ENCODE peak calls at places on chromosomes 6 and 20, in seven cellular contexts. R is GM12878, X is HCT116, O is HepG2, F is H1, L is SK-N-SH, U is K562. J is an unnamed sample.

GRCh38 chr6:35363293-35363750 is 21.0 kb downstream of the PPARD start:
- DNase-seq in R (no peak), X (no peak), O (no peak), F (no peak), L (peak; percentile 68), U (peak; percentile 96), J (no peak)

GRCh38 chr6:105428342-105428957 is 25.6 kb upstream of the PREP start:
- DNase-seq in R (no peak), X (peak; percentile 33), O (peak; percentile 92), F (no peak), L (no peak), U (no peak), J (peak; percentile 20)

GRCh38 chr6:143536461-143536865 is 24.9 kb upstream of the FUCA2 start:
- DNase-seq in R (no peak), X (no peak), O (no peak), F (peak; percentile 75), L (no peak), U (no peak), J (peak; percentile 51)

GRCh38 chr6:12138377-12138776 is 126.3 kb downstream of the HIVEP1 start:
- DNase-seq in R (no peak), X (no peak), O (peak; percentile 16), F (no peak), L (no peak), U (no peak), J (no peak)

GRCh38 chr20:34948030-34948429 is 7.6 kb downstream of the GSS start:
- DNase-seq in R (no peak), X (no peak), O (no peak), F (no peak), L (no peak), U (no peak), J (no peak)

GRCh38 chr20:35226775-35227681 is 538 bp downstream of the MMP24 start:
- DNase-seq in R (no peak), X (no peak), O (peak; percentile 35), F (peak; percentile 89), L (peak; percentile 86), U (peak; percentile 69), J (peak; percentile 62)

GRCh38 chr6:166156942-166157341 is 10.7 kb downstream of the TBXT start:
- DNase-seq in R (no peak), X (peak; percentile 7), O (peak; percentile 6), F (no peak), L (no peak), U (no peak), J (peak; percentile 37)

GRCh38 chr20:36881888-36882287 is 6.0 kb downstream of the TLDC2 start:
- DNase-seq in R (no peak), X (no peak), O (no peak), F (no peak), L (no peak), U (peak; percentile 17), J (peak; percentile 67)

GRCh38 chr20:59697082-59697481 is 92.7 kb downstream of the PHACTR3 start:
- DNase-seq in R (no peak), X (no peak), O (no peak), F (no peak), L (no peak), U (no peak), J (no peak)

GRCh38 chr20:59698598-59698997 is 94.3 kb downstream of the PHACTR3 start:
- DNase-seq in R (no peak), X (no peak), O (no peak), F (no peak), L (no peak), U (no peak), J (no peak)

GRCh38 chr20:59703046-59703445 is 98.7 kb downstream of the PHACTR3 start:
- DNase-seq in R (no peak), X (no peak), O (no peak), F (no peak), L (no peak), U (no peak), J (no peak)

GRCh38 chr20:59705651-59706101 is 101.3 kb downstream of the PHACTR3 start:
- DNase-seq in R (no peak), X (no peak), O (no peak), F (no peak), L (no peak), U (no peak), J (no peak)

GRCh38 chr20:59701236-59701635 is 96.9 kb downstream of the PHACTR3 start:
- DNase-seq in R (no peak), X (no peak), O (no peak), F (no peak), L (no peak), U (no peak), J (no peak)
- TF ChIP-seq JUND in R (no peak), X (no peak), O (no peak), F (no peak), L (no peak), U (no peak), J (no peak)

GRCh38 chr20:20411841-20412240 is 43.9 kb downstream of the INSM1 start:
- DNase-seq in R (no peak), X (no peak), O (no peak), F (no peak), L (no peak), U (no peak), J (no peak)
- TF ChIP-seq JUND in R (no peak), X (no peak), O (no peak), F (no peak), L (no peak), U (no peak), J (no peak)

DNA sequence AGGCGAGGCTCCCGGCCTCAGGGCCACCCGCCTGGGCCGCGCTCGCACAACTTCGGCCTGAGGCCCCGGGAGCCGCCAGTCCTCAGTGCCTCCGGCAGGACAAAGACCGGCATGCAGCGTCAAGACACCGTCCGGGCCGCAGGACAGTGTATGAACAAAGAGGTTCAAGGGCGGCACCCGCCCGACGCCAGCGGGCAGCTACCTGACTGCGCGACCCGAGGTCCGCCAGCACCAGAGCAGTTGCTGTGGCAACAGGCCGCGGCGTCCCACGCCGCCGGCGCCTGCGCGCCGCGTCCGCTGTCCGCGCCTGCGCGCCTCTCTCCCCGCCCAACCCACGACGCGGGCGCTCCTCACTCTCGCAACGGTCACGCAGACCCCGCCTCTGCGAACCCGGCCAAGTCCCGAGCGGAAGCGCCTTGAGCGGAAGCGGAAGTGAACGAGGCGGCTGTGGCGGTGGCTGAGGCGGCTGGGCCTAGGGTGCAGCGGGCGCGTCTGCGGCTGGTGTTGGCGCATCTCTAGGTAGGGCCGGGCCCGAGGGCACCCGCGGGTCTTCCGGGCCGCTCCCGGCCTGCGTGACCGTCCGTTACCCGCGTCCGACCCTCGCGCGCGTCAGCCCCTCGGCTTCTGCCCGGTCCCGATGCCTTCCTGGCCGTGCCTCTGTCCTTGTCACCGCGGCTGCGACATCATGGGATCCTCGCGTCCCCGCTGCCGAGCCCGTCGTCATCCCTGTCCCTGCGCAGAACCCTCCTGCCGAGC is at the start of gene FAM120B:
- DNase-seq in R (peak; percentile 72), X (peak; percentile 86), O (peak; percentile 94), F (peak; percentile 82), L (peak; percentile 99), U (peak; percentile 98), J (peak; percentile 95)
- TF ChIP-seq JUND in R (no peak), X (no peak), O (peak; percentile 37), F (no peak), L (no peak), U (peak; percentile 22), J (no peak)

DNA sequence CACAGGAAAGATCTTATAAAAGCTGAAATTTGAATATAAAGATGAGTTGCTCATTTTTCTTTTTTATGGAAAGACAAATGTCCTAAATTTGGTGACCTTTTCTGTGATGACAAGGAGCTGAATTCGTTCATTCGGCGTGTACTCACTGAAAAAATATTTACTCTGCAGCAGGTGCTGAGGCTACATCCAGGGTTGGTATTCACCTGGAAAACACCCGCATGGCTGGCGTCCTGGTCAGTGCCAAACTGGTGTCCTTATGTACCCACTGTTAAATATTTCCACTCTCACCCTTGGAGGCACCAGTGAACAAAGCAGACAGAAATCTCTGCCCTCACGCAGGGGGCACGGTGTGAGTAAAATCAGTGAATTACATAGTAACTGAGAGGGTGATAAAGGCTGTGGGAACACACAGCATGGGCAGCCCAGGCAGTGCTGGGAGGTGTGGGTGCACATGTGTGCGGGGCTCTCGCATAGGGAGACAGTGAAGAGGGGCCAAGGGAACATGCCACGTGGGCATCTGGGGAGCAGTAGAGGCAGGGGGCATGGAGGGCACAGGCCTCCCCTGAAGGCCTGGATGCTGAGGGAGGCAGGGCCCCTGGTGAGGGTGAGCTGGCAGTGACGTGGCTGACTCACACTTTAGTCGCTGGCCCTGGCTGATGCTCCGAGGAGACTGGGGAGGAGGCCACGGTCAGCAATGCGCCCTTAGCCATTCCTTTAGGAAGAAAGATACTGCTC is 89.7 kb downstream of the INSM1 start:
- DNase-seq in R (no peak), X (no peak), O (no peak), F (no peak), L (no peak), U (no peak), J (peak; percentile 61)
- TF ChIP-seq JUND in R (no peak), X (no peak), O (no peak), F (no peak), L (no peak), U (no peak), J (no peak)

GRCh38 chr6:132256457-132256856 is 144.8 kb downstream of the MOXD1 start:
- DNase-seq in R (no peak), X (no peak), O (no peak), F (no peak), L (no peak), U (no peak), J (no peak)

GRCh38 chr6:132261354-132261753 is 139.9 kb downstream of the MOXD1 start:
- DNase-seq in R (no peak), X (no peak), O (no peak), F (no peak), L (no peak), U (no peak), J (no peak)

GRCh38 chr6:132264101-132264500 is 137.2 kb downstream of the MOXD1 start:
- DNase-seq in R (no peak), X (no peak), O (no peak), F (no peak), L (no peak), U (no peak), J (no peak)

GRCh38 chr6:132257561-132257960 is 143.7 kb downstream of the MOXD1 start:
- DNase-seq in R (no peak), X (no peak), O (no peak), F (no peak), L (no peak), U (no peak), J (no peak)

GRCh38 chr6:132259070-132259469 is 142.2 kb downstream of the MOXD1 start:
- DNase-seq in R (no peak), X (no peak), O (peak; percentile 7), F (no peak), L (no peak), U (no peak), J (no peak)
- TF ChIP-seq JUND in R (no peak), X (no peak), O (no peak), F (no peak), L (no peak), U (no peak), J (no peak)

GRCh38 chr20:63656451-63656850 is 1.7 kb upstream of the RTEL1 start:
- DNase-seq in R (no peak), X (no peak), O (no peak), F (no peak), L (no peak), U (peak; percentile 35), J (no peak)

GRCh38 chr20:63658749-63659187 is 656 bp downstream of the RTEL1 start:
- DNase-seq in R (no peak), X (no peak), O (no peak), F (no peak), L (peak; percentile 45), U (peak; percentile 44), J (no peak)

GRCh38 chr20:63659370-63659769 is 1.3 kb downstream of the RTEL1 start:
- DNase-seq in R (no peak), X (no peak), O (no peak), F (no peak), L (no peak), U (no peak), J (peak; percentile 29)

GRCh38 chr20:63657937-63658748 is at the start of gene RTEL1:
- DNase-seq in R (peak; percentile 59), X (peak; percentile 80), O (peak; percentile 93), F (peak; percentile 96), L (peak; percentile 96), U (peak; percentile 95), J (peak; percentile 96)

GRCh38 chr20:63657260-63657936 is 714 bp upstream of the RTEL1 start:
- DNase-seq in R (no peak), X (no peak), O (no peak), F (no peak), L (no peak), U (peak; percentile 68), J (no peak)
- TF ChIP-seq JUND in R (no peak), X (no peak), O (no peak), F (no peak), L (no peak), U (no peak), J (no peak)

J was measured in T47D.